ENCODE peak calls at places on chromosomes 4 and X, in eight cellular contexts. O, I, R, Q, N, V, B and E are unnamed samples.

GRCh38 chrX:123745511-123745910 is 12.7 kb upstream of the THOC2 start:
- DNase-seq in O (no peak), I (no peak), R (no peak), Q (no peak), N (no peak), V (no peak), B (no peak), E (no peak)

GRCh38 chr4:78551420-78552351 is at the start of gene ANXA3:
- DNase-seq in O (peak), I (peak), R (no peak), Q (no peak), N (no peak), V (peak), B (peak), E (no peak)

GRCh38 chrX:46386511-46386910 is 158.7 kb downstream of the ZNF674 start:
- DNase-seq in O (no peak), I (no peak), R (no peak), Q (peak), N (no peak), V (peak), B (no peak), E (no peak)

GRCh38 chr4:17463606-17464005 is 48.3 kb downstream of the QDPR start:
- DNase-seq in O (no peak), I (no peak), R (no peak), Q (no peak), N (no peak), V (no peak), B (no peak), E (no peak)

GRCh38 chr4:81198609-81199008 is 16.4 kb downstream of the PRKG2 start:
- DNase-seq in O (no peak), I (no peak), R (no peak), Q (no peak), N (no peak), V (no peak), B (no peak), E (no peak)

GRCh38 chrX:150489359-150490015 is 78.9 kb upstream of the MTM1 start:
- DNase-seq in O (no peak), I (no peak), R (no peak), Q (no peak), N (no peak), V (no peak), B (no peak), E (no peak)

GRCh38 chr4:163191999-163192398 is 25.3 kb upstream of the NAF1 start:
- DNase-seq in O (peak), I (no peak), R (no peak), Q (peak), N (no peak), V (peak), B (no peak), E (no peak)

GRCh38 chrX:132406106-132406505 is 82.7 kb downstream of the MBNL3 start:
- DNase-seq in O (no peak), I (no peak), R (no peak), Q (no peak), N (no peak), V (no peak), B (no peak), E (no peak)

GRCh38 chr4:44632089-44632488 is 19.3 kb downstream of the YIPF7 start:
- DNase-seq in O (no peak), I (no peak), R (no peak), Q (no peak), N (no peak), V (peak), B (no peak), E (no peak)

GRCh38 chr4:123102897-123103489 is 180.6 kb upstream of the NUDT6 start:
- DNase-seq in O (peak), I (no peak), R (no peak), Q (peak), N (peak), V (peak), B (no peak), E (no peak)

GRCh38 chr4:34723606-34724005 is 1520.7 kb downstream of the ARAP2 start:
- DNase-seq in O (no peak), I (no peak), R (no peak), Q (no peak), N (no peak), V (no peak), B (no peak), E (peak)

GRCh38 chr4:21901831-21902230 is 46.7 kb downstream of the KCNIP4 start:
- DNase-seq in O (peak), I (no peak), R (no peak), Q (no peak), N (no peak), V (peak), B (no peak), E (peak)

GRCh38 chr4:88705805-88706518 is 8.3 kb upstream of the NAP1L5 start:
- DNase-seq in O (peak), I (no peak), R (no peak), Q (no peak), N (no peak), V (peak), B (no peak), E (no peak)

GRCh38 chr4:25925486-25926201 is 11.6 kb downstream of the SMIM20 start:
- DNase-seq in O (peak), I (no peak), R (no peak), Q (peak), N (no peak), V (peak), B (peak), E (no peak)

GRCh38 chr4:119034276-119035008 is 101.2 kb upstream of the MYOZ2 start:
- DNase-seq in O (no peak), I (no peak), R (no peak), Q (no peak), N (no peak), V (no peak), B (no peak), E (no peak)

GRCh38 chr4:174828845-174829701 is at the start of gene GLRA3:
- DNase-seq in O (peak), I (peak), R (no peak), Q (peak), N (peak), V (peak), B (peak), E (peak)

GRCh38 chrX:19127649-19128168 is 5.4 kb upstream of the ADGRG2 start:
- DNase-seq in O (peak), I (no peak), R (no peak), Q (no peak), N (no peak), V (peak), B (no peak), E (peak)

GRCh38 chrX:19121466-19121865 is 802 bp downstream of the ADGRG2 start:
- DNase-seq in O (no peak), I (no peak), R (no peak), Q (no peak), N (no peak), V (no peak), B (no peak), E (no peak)

GRCh38 chrX:19121898-19122640 is at the start of gene ADGRG2:
- DNase-seq in O (peak), I (peak), R (no peak), Q (no peak), N (no peak), V (peak), B (peak), E (no peak)

GRCh38 chrX:19122641-19123009 is 357 bp upstream of the ADGRG2 start:
- DNase-seq in O (no peak), I (no peak), R (no peak), Q (no peak), N (no peak), V (no peak), B (no peak), E (no peak)
- H3K4me3 ChIP-seq in O (no peak), I (peak), R (no peak), Q (no peak), N (no peak), V (peak), B (peak), E (peak)

GRCh38 chr4:4856071-4857000 is 3.1 kb upstream of the MSX1 start:
- DNase-seq in O (no peak), I (no peak), R (no peak), Q (no peak), N (no peak), V (peak), B (no peak), E (no peak)
- H3K4me3 ChIP-seq in O (peak), I (peak), R (no peak), Q (no peak), N (peak), V (peak), B (peak), E (peak)

DNA sequence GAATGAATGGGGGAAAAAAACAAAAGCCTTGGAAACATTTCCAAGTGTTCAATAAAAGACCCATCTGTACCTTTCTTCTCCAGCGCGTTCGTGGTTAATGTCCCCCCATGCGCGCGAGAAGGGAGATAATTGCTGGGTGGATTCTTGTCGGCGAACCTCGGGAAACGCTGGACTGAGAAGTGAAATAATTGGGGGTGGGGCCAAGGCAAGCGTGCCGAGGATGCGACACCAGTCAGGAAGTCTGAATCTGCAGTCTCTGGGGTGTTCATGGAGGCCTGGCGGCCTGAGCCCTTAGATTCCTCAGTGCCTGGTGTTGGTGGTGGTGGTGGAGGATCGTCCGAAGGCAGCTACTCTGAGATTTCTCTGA is 5.3 kb upstream of the ARX start:
- DNase-seq in O (no peak), I (no peak), R (no peak), Q (no peak), N (no peak), V (no peak), B (no peak), E (no peak)
- H3K4me3 ChIP-seq in O (no peak), I (peak), R (no peak), Q (no peak), N (no peak), V (no peak), B (no peak), E (peak)

DNA sequence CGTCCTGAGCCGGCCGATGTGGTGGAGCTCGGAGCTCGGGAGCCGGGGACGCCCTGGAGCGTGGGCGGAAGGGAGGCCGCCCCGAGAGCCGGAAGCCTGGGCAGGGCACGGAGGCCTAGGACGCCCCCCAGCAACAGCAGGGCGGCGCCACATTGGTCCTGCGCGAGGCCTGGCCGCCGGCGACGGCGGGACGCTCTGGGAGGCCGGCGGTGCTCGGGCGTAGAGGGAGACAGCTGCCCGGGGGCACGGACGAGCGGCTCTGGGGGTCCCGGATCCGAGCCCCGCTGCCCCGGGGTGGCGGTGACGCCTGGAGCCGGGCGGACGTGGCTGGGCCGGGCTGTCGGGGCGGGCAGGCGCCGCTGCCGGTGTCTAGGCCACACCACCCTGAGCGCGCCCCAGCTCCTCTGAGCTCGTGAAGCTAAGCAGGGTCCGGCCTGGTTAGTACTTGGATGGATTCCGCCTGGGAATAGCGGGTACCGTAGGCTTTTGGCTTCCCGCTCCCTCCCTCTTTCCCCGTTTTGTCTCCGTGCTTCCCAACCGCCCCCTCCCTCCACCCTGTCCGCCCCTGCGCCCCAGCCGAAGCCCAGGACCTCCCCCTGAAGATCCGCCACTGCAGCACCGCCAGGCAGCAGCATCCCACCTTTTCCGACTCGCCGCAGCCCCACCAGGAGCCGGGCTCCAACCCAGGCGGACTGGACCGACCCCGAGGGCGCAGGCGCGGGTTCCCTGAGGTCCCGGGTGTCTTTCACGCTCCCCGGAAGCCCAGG is 12.1 kb downstream of the FRG2 start:
- DNase-seq in O (no peak), I (no peak), R (peak), Q (no peak), N (no peak), V (no peak), B (no peak), E (no peak)
- H3K4me3 ChIP-seq in O (no peak), I (peak), R (no peak), Q (no peak), N (peak), V (no peak), B (peak), E (peak)

GRCh38 chrX:13029831-13030771 is 14.3 kb downstream of the FAM9C start:
- DNase-seq in O (no peak), I (no peak), R (peak), Q (no peak), N (no peak), V (peak), B (no peak), E (no peak)
- H3K4me3 ChIP-seq in O (no peak), I (no peak), R (peak), Q (no peak), N (no peak), V (peak), B (no peak), E (no peak)

GRCh38 chrX:7921750-7922149 is 5.5 kb downstream of the PNPLA4 start:
- DNase-seq in O (no peak), I (no peak), R (no peak), Q (no peak), N (no peak), V (no peak), B (no peak), E (no peak)

GRCh38 chrX:7927259-7928167 is at the start of gene PNPLA4:
- DNase-seq in O (peak), I (peak), R (peak), Q (peak), N (peak), V (peak), B (peak), E (peak)

GRCh38 chrX:7925867-7926472 is 1.2 kb downstream of the PNPLA4 start:
- DNase-seq in O (peak), I (peak), R (peak), Q (peak), N (peak), V (peak), B (peak), E (peak)

GRCh38 chrX:7926501-7926900 is 712 bp downstream of the PNPLA4 start:
- DNase-seq in O (peak), I (no peak), R (no peak), Q (peak), N (no peak), V (peak), B (no peak), E (no peak)

DNA sequence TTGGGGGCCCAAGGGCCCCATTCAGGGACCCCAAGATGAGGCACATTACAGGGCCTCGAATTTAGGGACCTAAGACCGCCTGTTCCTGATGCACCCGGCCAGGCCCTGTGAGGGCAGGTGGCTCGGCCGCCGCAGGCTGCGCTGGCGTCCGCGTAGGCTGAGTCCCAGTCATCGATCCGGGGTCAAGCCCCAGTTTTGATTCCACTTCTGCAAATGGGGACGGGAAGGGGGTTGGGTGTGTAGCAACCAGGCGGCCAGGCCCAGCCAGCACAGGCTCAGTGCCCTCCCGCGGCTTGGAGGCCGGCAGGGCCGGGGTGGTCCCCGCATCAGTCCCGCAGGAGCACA is 327 bp downstream of the PNPLA4 start:
- DNase-seq in O (no peak), I (no peak), R (no peak), Q (no peak), N (no peak), V (no peak), B (no peak), E (no peak)
- H3K4me3 ChIP-seq in O (peak), I (peak), R (peak), Q (peak), N (peak), V (peak), B (peak), E (peak)

GRCh38 chrX:51496501-51497291 is at the start of gene NUDT11:
- DNase-seq in O (peak), I (peak), R (peak), Q (peak), N (peak), V (peak), B (peak), E (peak)

GRCh38 chrX:51494409-51494808 is 2.0 kb downstream of the NUDT11 start:
- DNase-seq in O (no peak), I (no peak), R (no peak), Q (peak), N (no peak), V (peak), B (no peak), E (no peak)
- H3K4me3 ChIP-seq in O (peak), I (no peak), R (no peak), Q (peak), N (peak), V (no peak), B (no peak), E (peak)

GRCh38 chr4:138509346-138509745 is 267.2 kb upstream of the SLC7A11 start:
- DNase-seq in O (no peak), I (no peak), R (no peak), Q (no peak), N (no peak), V (no peak), B (no peak), E (no peak)
- H3K4me3 ChIP-seq in O (no peak), I (no peak), R (no peak), Q (no peak), N (no peak), V (no peak), B (no peak), E (no peak)

GRCh38 chrX:23660766-23661132 is 6.5 kb upstream of the PRDX4 start:
- DNase-seq in O (no peak), I (no peak), R (no peak), Q (no peak), N (no peak), V (no peak), B (no peak), E (no peak)

GRCh38 chrX:23662187-23662586 is 5.1 kb upstream of the PRDX4 start:
- DNase-seq in O (no peak), I (no peak), R (no peak), Q (peak), N (no peak), V (no peak), B (no peak), E (no peak)

GRCh38 chrX:23656684-23657083 is 10.6 kb upstream of the PRDX4 start:
- DNase-seq in O (peak), I (no peak), R (no peak), Q (no peak), N (no peak), V (peak), B (no peak), E (no peak)

GRCh38 chrX:23661671-23662070 is 5.6 kb upstream of the PRDX4 start:
- DNase-seq in O (no peak), I (no peak), R (no peak), Q (no peak), N (no peak), V (no peak), B (no peak), E (no peak)

GRCh38 chrX:23659339-23659738 is 8.0 kb upstream of the PRDX4 start:
- DNase-seq in O (no peak), I (no peak), R (no peak), Q (no peak), N (no peak), V (no peak), B (no peak), E (no peak)
- H3K4me3 ChIP-seq in O (no peak), I (no peak), R (no peak), Q (no peak), N (no peak), V (no peak), B (no peak), E (no peak)

GRCh38 chr4:71607780-71608673 is 175.9 kb downstream of the GC start:
- DNase-seq in O (peak), I (no peak), R (no peak), Q (no peak), N (peak), V (peak), B (no peak), E (no peak)
- H3K4me3 ChIP-seq in O (no peak), I (no peak), R (no peak), Q (no peak), N (no peak), V (peak), B (no peak), E (no peak)